ENCODE peak calls at places on chromosomes 16 and 17, in six cellular contexts. One of them, this sample, is unnamed.
A peak's percentile ranks its signal among the peaks of the same experiment; 100 is the strongest.

GRCh38 chr16:3748307-3748706 is 31.0 kb upstream of the TRAP1 start:
- DNase-seq in lower lobe of right lung: no peak
- DNase-seq in heart right ventricle: no peak
- DNase-seq in CD8-positive, alpha-beta T cell: no peak
- DNase-seq in WERI-Rb-1: no peak
- DNase-seq in neuronal stem cell: no peak
- DNase-seq in this sample: no peak

GRCh38 chr17:60229189-60229802 is 79.5 kb downstream of the CA4 start:
- DNase-seq in CD8-positive, alpha-beta T cell: no peak
- DNase-seq in heart right ventricle: no peak
- DNase-seq in neuronal stem cell: no peak
- DNase-seq in WERI-Rb-1: no peak
- DNase-seq in lower lobe of right lung: no peak
- DNase-seq in this sample: no peak

GRCh38 chr16:15773964-15774363 is 82.9 kb downstream of the MYH11 start:
- DNase-seq in WERI-Rb-1: no peak
- DNase-seq in neuronal stem cell: no peak
- DNase-seq in lower lobe of right lung: no peak
- DNase-seq in heart right ventricle: no peak
- DNase-seq in CD8-positive, alpha-beta T cell: no peak
- DNase-seq in this sample: no peak

GRCh38 chr16:12193688-12194087 is 217.2 kb downstream of the SNX29 start:
- DNase-seq in heart right ventricle: no peak
- DNase-seq in CD8-positive, alpha-beta T cell: no peak
- DNase-seq in neuronal stem cell: no peak
- DNase-seq in WERI-Rb-1: no peak
- DNase-seq in lower lobe of right lung: no peak
- DNase-seq in this sample: no peak

GRCh38 chr16:74578838-74579237 is 28.1 kb downstream of the GLG1 start:
- DNase-seq in neuronal stem cell: no peak
- DNase-seq in CD8-positive, alpha-beta T cell: no peak
- DNase-seq in lower lobe of right lung: no peak
- DNase-seq in WERI-Rb-1: no peak
- DNase-seq in heart right ventricle: no peak
- DNase-seq in this sample: no peak

GRCh38 chr17:42603318-42603717 is 5.9 kb downstream of the RETREG3 start:
- DNase-seq in CD8-positive, alpha-beta T cell: no peak
- DNase-seq in heart right ventricle: no peak
- DNase-seq in WERI-Rb-1: no peak
- DNase-seq in neuronal stem cell: no peak
- DNase-seq in lower lobe of right lung: no peak
- DNase-seq in this sample: no peak

GRCh38 chr17:64262422-64263260 is at the start of gene TEX2:
- DNase-seq in WERI-Rb-1: peak; percentile 54
- DNase-seq in heart right ventricle: peak; percentile 47
- DNase-seq in neuronal stem cell: no peak
- DNase-seq in CD8-positive, alpha-beta T cell: peak; percentile 75
- DNase-seq in lower lobe of right lung: peak; percentile 81
- DNase-seq in this sample: peak; percentile 41

GRCh38 chr16:66141885-66142284 is 224.6 kb upstream of the CDH5 start:
- DNase-seq in WERI-Rb-1: no peak
- DNase-seq in heart right ventricle: no peak
- DNase-seq in lower lobe of right lung: no peak
- DNase-seq in neuronal stem cell: no peak
- DNase-seq in CD8-positive, alpha-beta T cell: no peak
- DNase-seq in this sample: no peak

GRCh38 chr17:63772801-63773271 is 561 bp downstream of the CCDC47 start:
- DNase-seq in lower lobe of right lung: no peak
- DNase-seq in neuronal stem cell: no peak
- DNase-seq in WERI-Rb-1: no peak
- DNase-seq in CD8-positive, alpha-beta T cell: no peak
- DNase-seq in heart right ventricle: no peak
- DNase-seq in this sample: no peak

GRCh38 chr17:34306466-34306865 is 12.8 kb upstream of the CCL8 start:
- DNase-seq in neuronal stem cell: no peak
- DNase-seq in WERI-Rb-1: peak; percentile 6
- DNase-seq in heart right ventricle: peak; percentile 48
- DNase-seq in CD8-positive, alpha-beta T cell: no peak
- DNase-seq in lower lobe of right lung: no peak
- DNase-seq in this sample: peak; percentile 29

GRCh38 chr16:4695473-4696171 is 2.3 kb downstream of the NUDT16L1 start:
- DNase-seq in neuronal stem cell: no peak
- DNase-seq in CD8-positive, alpha-beta T cell: no peak
- DNase-seq in WERI-Rb-1: no peak
- DNase-seq in lower lobe of right lung: no peak
- DNase-seq in heart right ventricle: no peak
- DNase-seq in this sample: no peak

GRCh38 chr16:71723537-71724319 is 773 bp downstream of the PHLPP2 start:
- DNase-seq in CD8-positive, alpha-beta T cell: peak; percentile 88
- DNase-seq in lower lobe of right lung: peak; percentile 80
- DNase-seq in heart right ventricle: peak; percentile 67
- DNase-seq in neuronal stem cell: peak; percentile 79
- DNase-seq in WERI-Rb-1: peak; percentile 78
- DNase-seq in this sample: peak; percentile 76

GRCh38 chr16:66619534-66620418 is 15.3 kb downstream of the CMTM3 start:
- DNase-seq in lower lobe of right lung: no peak
- DNase-seq in neuronal stem cell: no peak
- DNase-seq in CD8-positive, alpha-beta T cell: no peak
- DNase-seq in WERI-Rb-1: no peak
- DNase-seq in heart right ventricle: no peak
- DNase-seq in this sample: no peak

GRCh38 chr16:82047374-82047773 is 12.3 kb downstream of the HSD17B2 start:
- DNase-seq in CD8-positive, alpha-beta T cell: no peak
- DNase-seq in lower lobe of right lung: no peak
- DNase-seq in heart right ventricle: no peak
- DNase-seq in neuronal stem cell: no peak
- DNase-seq in WERI-Rb-1: no peak
- DNase-seq in this sample: no peak

GRCh38 chr16:58040496-58040846 is 14.9 kb downstream of the MMP15 start:
- DNase-seq in lower lobe of right lung: no peak
- DNase-seq in neuronal stem cell: no peak
- DNase-seq in heart right ventricle: no peak
- DNase-seq in CD8-positive, alpha-beta T cell: no peak
- DNase-seq in WERI-Rb-1: no peak
- DNase-seq in this sample: no peak

GRCh38 chr16:77359065-77359502 is 75.8 kb downstream of the ADAMTS18 start:
- DNase-seq in CD8-positive, alpha-beta T cell: no peak
- DNase-seq in WERI-Rb-1: no peak
- DNase-seq in heart right ventricle: no peak
- DNase-seq in lower lobe of right lung: no peak
- DNase-seq in neuronal stem cell: peak; percentile 18
- DNase-seq in this sample: no peak

GRCh38 chr17:37039269-37039668 is 90.5 kb downstream of the AATF start:
- DNase-seq in CD8-positive, alpha-beta T cell: no peak
- DNase-seq in heart right ventricle: no peak
- DNase-seq in neuronal stem cell: no peak
- DNase-seq in lower lobe of right lung: no peak
- DNase-seq in WERI-Rb-1: no peak
- DNase-seq in this sample: no peak

GRCh38 chr17:49723423-49723822 is 15.7 kb upstream of the SLC35B1 start:
- DNase-seq in CD8-positive, alpha-beta T cell: no peak
- DNase-seq in WERI-Rb-1: peak; percentile 90
- DNase-seq in lower lobe of right lung: no peak
- DNase-seq in heart right ventricle: peak; percentile 92
- DNase-seq in neuronal stem cell: no peak
- DNase-seq in this sample: no peak

GRCh38 chr16:87824016-87824990 is 45.0 kb downstream of the SLC7A5 start:
- DNase-seq in heart right ventricle: no peak
- DNase-seq in neuronal stem cell: no peak
- DNase-seq in WERI-Rb-1: peak; percentile 28
- DNase-seq in CD8-positive, alpha-beta T cell: no peak
- DNase-seq in lower lobe of right lung: no peak
- DNase-seq in this sample: no peak

DNA sequence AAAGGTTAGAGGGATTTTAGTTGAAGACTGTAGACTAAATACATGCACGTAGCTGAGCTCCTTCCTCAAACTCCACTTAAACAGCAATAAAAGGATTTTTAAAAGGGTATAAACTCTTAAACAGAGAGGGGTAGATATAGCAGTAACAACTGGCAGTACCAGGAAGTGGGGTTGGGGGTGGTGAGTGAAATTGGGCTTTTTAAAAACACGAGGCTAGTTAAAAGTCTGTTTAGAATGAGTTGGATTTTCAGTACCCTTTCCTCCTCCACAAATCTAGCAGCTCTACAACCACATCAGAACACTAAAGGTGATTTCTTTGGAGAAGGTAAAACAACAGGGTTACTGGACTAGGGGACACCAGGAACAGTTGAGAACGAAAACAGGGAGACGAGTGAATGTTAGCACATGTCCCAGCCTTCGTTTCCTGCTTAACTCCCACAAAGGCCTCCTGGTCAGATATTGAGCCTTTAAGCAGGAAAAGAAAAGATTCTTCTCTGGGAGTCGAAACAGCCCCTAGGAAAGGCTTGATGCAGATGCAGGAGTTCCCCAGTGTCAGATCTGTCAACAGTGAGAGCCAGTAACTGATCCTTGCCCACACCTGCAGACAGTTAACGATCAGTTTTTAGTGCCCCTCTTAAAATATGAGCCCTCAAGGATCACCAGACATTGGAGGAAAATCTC is 13.8 kb downstream of the NETO2 start:
- DNase-seq in heart right ventricle: no peak
- DNase-seq in lower lobe of right lung: no peak
- DNase-seq in neuronal stem cell: no peak
- DNase-seq in WERI-Rb-1: no peak
- DNase-seq in CD8-positive, alpha-beta T cell: no peak
- DNase-seq in this sample: no peak
- H3K27ac ChIP-seq in heart right ventricle: no peak overlapping the region
- H3K27ac ChIP-seq in lower lobe of right lung: no peak overlapping the region
- H3K27ac ChIP-seq in neuronal stem cell: no peak overlapping the region
- H3K27ac ChIP-seq in WERI-Rb-1: no peak overlapping the region
- H3K27ac ChIP-seq in CD8-positive, alpha-beta T cell: no peak overlapping the region
- H3K27ac ChIP-seq in this sample: no peak overlapping the region

GRCh38 chr17:4345569-4345968 is 20.9 kb downstream of the UBE2G1 start:
- DNase-seq in CD8-positive, alpha-beta T cell: no peak
- DNase-seq in lower lobe of right lung: no peak
- DNase-seq in WERI-Rb-1: no peak
- DNase-seq in heart right ventricle: no peak
- DNase-seq in neuronal stem cell: no peak
- DNase-seq in this sample: no peak
- H3K27ac ChIP-seq in CD8-positive, alpha-beta T cell: no peak overlapping the region
- H3K27ac ChIP-seq in lower lobe of right lung: no peak overlapping the region
- H3K27ac ChIP-seq in WERI-Rb-1: no peak overlapping the region
- H3K27ac ChIP-seq in heart right ventricle: no peak overlapping the region
- H3K27ac ChIP-seq in neuronal stem cell: no peak overlapping the region
- H3K27ac ChIP-seq in this sample: no peak overlapping the region

GRCh38 chr17:18185832-18186231 is 2.2 kb downstream of the ALKBH5 start:
- DNase-seq in neuronal stem cell: no peak
- DNase-seq in lower lobe of right lung: no peak
- DNase-seq in heart right ventricle: no peak
- DNase-seq in CD8-positive, alpha-beta T cell: no peak
- DNase-seq in WERI-Rb-1: no peak
- DNase-seq in this sample: no peak
- H3K27ac ChIP-seq in neuronal stem cell: no peak overlapping the region
- H3K27ac ChIP-seq in lower lobe of right lung: peak overlapping the region; percentile 3
- H3K27ac ChIP-seq in heart right ventricle: peak overlapping the region; percentile 99
- H3K27ac ChIP-seq in CD8-positive, alpha-beta T cell: no peak overlapping the region
- H3K27ac ChIP-seq in WERI-Rb-1: no peak overlapping the region
- H3K27ac ChIP-seq in this sample: peak overlapping the region; percentile 20

DNA sequence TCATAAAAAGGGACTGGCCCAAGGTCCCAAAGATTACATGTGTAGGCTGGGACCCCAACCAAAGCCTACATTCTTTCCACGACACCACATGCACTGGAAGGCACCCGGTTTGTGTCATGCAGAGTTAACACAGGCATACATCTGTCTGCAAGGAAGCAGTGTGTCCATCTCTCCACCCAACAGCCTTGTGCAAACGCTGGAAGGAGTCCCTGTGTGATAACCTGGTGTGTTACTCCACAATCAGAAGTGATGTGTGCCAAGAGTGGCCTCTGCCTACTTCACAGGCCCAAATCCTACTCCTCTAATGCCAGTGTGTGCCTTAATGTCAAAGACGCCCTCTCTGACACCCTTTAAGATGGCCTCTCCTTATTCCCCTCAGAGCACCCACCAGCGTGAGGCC is 139.8 kb downstream of the PARN start:
- DNase-seq in WERI-Rb-1: no peak
- DNase-seq in neuronal stem cell: no peak
- DNase-seq in lower lobe of right lung: no peak
- DNase-seq in CD8-positive, alpha-beta T cell: no peak
- DNase-seq in heart right ventricle: no peak
- DNase-seq in this sample: no peak
- H3K27ac ChIP-seq in WERI-Rb-1: no peak overlapping the region
- H3K27ac ChIP-seq in neuronal stem cell: no peak overlapping the region
- H3K27ac ChIP-seq in lower lobe of right lung: no peak overlapping the region
- H3K27ac ChIP-seq in CD8-positive, alpha-beta T cell: no peak overlapping the region
- H3K27ac ChIP-seq in heart right ventricle: peak overlapping the region; percentile 33
- H3K27ac ChIP-seq in this sample: no peak overlapping the region

GRCh38 chr16:2533912-2534311 is 2.7 kb upstream of the CEMP1 start:
- DNase-seq in heart right ventricle: no peak
- DNase-seq in lower lobe of right lung: no peak
- DNase-seq in neuronal stem cell: no peak
- DNase-seq in WERI-Rb-1: no peak
- DNase-seq in CD8-positive, alpha-beta T cell: no peak
- DNase-seq in this sample: no peak

GRCh38 chr16:2531696-2532493 is 687 bp upstream of the CEMP1 start:
- DNase-seq in heart right ventricle: peak; percentile 98
- DNase-seq in lower lobe of right lung: peak; percentile 100
- DNase-seq in neuronal stem cell: peak; percentile 95
- DNase-seq in CD8-positive, alpha-beta T cell: peak; percentile 97
- DNase-seq in WERI-Rb-1: peak; percentile 97
- DNase-seq in this sample: peak; percentile 94

GRCh38 chr16:2530629-2531318 is 434 bp downstream of the CEMP1 start:
- DNase-seq in CD8-positive, alpha-beta T cell: peak; percentile 51
- DNase-seq in lower lobe of right lung: no peak
- DNase-seq in WERI-Rb-1: no peak
- DNase-seq in heart right ventricle: no peak
- DNase-seq in neuronal stem cell: no peak
- DNase-seq in this sample: no peak

GRCh38 chr16:2531371-2531695 is at the start of gene CEMP1:
- DNase-seq in heart right ventricle: no peak
- DNase-seq in neuronal stem cell: no peak
- DNase-seq in WERI-Rb-1: no peak
- DNase-seq in lower lobe of right lung: no peak
- DNase-seq in CD8-positive, alpha-beta T cell: no peak
- DNase-seq in this sample: no peak

DNA sequence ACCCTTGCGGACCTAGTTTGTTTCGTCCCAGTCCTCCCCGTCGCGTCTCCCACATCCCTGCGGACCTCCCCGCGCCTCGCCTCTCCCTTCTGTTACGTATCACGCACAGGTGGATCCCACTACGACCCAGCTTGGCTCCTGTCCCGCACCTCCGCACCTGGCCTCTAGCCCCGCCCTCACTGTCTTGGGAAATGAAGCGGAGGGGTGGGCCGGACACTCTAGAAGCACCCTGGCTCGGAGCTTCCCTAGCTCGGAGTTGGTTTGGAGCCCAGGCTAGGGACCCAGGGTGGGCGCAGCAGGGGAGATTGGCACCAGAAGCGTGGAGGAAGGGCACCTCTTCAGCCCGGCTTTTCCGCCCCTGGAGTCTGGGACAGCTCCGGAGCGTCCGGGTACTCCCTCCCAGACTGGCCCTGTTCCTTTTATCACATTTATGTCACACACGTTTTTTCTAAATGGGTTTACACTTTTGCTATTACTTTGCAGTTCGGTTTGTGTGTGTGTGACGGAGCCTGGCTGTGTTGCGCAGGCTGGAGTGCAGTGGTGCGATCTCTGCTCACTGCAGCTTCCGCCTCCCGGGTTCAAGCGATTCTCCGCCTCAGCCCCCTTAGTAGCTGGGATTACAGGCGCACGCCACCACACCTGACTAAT is 1.4 kb upstream of the CEMP1 start:
- DNase-seq in neuronal stem cell: no peak
- DNase-seq in CD8-positive, alpha-beta T cell: peak; percentile 75
- DNase-seq in heart right ventricle: peak; percentile 63
- DNase-seq in WERI-Rb-1: peak; percentile 76
- DNase-seq in lower lobe of right lung: peak; percentile 91
- DNase-seq in this sample: peak; percentile 59
- H3K27ac ChIP-seq in neuronal stem cell: no peak overlapping the region
- H3K27ac ChIP-seq in CD8-positive, alpha-beta T cell: peak overlapping the region; percentile 91
- H3K27ac ChIP-seq in heart right ventricle: peak overlapping the region; percentile 91
- H3K27ac ChIP-seq in WERI-Rb-1: peak overlapping the region; percentile 73
- H3K27ac ChIP-seq in lower lobe of right lung: peak overlapping the region; percentile 98
- H3K27ac ChIP-seq in this sample: peak overlapping the region; percentile 91

This sample was measured in RWPE1.